ENCODE peak calls at places on chromosomes 2 and 18, in six cellular contexts. One of them, this sample, is unnamed.

GRCh38 chr2:100237770-100238169 is 84.5 kb downstream of the LONRF2 start:
- DNase-seq in SW 1271: no peak
- DNase-seq in foreskin melanocyte: no peak
- DNase-seq in endothelial cell: no peak
- DNase-seq in choroid plexus epithelial cell: no peak
- DNase-seq in activated CD4-positive, alpha-beta T cell treated with anti-CD3 and anti-CD28 coated beads, Interleukin-2, amount 10 ng/mL, durations not matched to agents 7 days and 5 days: no peak
- DNase-seq in this sample: no peak

GRCh38 chr18:55779461-55779710 is 191.4 kb upstream of the TCF4 start:
- DNase-seq in SW 1271: no peak
- DNase-seq in activated CD4-positive, alpha-beta T cell treated with anti-CD3 and anti-CD28 coated beads, Interleukin-2, amount 10 ng/mL, durations not matched to agents 7 days and 5 days: no peak
- DNase-seq in foreskin melanocyte: no peak
- DNase-seq in choroid plexus epithelial cell: no peak
- DNase-seq in endothelial cell: no peak
- DNase-seq in this sample: no peak

GRCh38 chr2:39488450-39488849 is 51.4 kb upstream of the MAP4K3 start:
- DNase-seq in choroid plexus epithelial cell: peak; percentile 98
- DNase-seq in SW 1271: no peak
- DNase-seq in endothelial cell: no peak
- DNase-seq in foreskin melanocyte: peak; percentile 93
- DNase-seq in activated CD4-positive, alpha-beta T cell treated with anti-CD3 and anti-CD28 coated beads, Interleukin-2, amount 10 ng/mL, durations not matched to agents 7 days and 5 days: no peak
- DNase-seq in this sample: no peak

GRCh38 chr2:176096986-176097819 is 2.4 kb upstream of the HOXD12 start:
- DNase-seq in activated CD4-positive, alpha-beta T cell treated with anti-CD3 and anti-CD28 coated beads, Interleukin-2, amount 10 ng/mL, durations not matched to agents 7 days and 5 days: peak; percentile 55
- DNase-seq in endothelial cell: peak; percentile 75
- DNase-seq in foreskin melanocyte: peak; percentile 61
- DNase-seq in SW 1271: peak; percentile 63
- DNase-seq in choroid plexus epithelial cell: peak; percentile 65
- DNase-seq in this sample: peak; percentile 86

GRCh38 chr18:33851546-33852078 is 273.6 kb downstream of the ASXL3 start:
- DNase-seq in foreskin melanocyte: no peak
- DNase-seq in SW 1271: no peak
- DNase-seq in choroid plexus epithelial cell: no peak
- DNase-seq in endothelial cell: no peak
- DNase-seq in activated CD4-positive, alpha-beta T cell treated with anti-CD3 and anti-CD28 coated beads, Interleukin-2, amount 10 ng/mL, durations not matched to agents 7 days and 5 days: no peak
- DNase-seq in this sample: no peak

GRCh38 chr2:214293593-214293992 is 117.3 kb upstream of the VWC2L start:
- DNase-seq in choroid plexus epithelial cell: no peak
- DNase-seq in foreskin melanocyte: no peak
- DNase-seq in SW 1271: no peak
- DNase-seq in activated CD4-positive, alpha-beta T cell treated with anti-CD3 and anti-CD28 coated beads, Interleukin-2, amount 10 ng/mL, durations not matched to agents 7 days and 5 days: no peak
- DNase-seq in endothelial cell: no peak
- DNase-seq in this sample: no peak

GRCh38 chr18:5145168-5145857 is 51.7 kb downstream of the AKAIN1 start:
- DNase-seq in foreskin melanocyte: no peak
- DNase-seq in SW 1271: no peak
- DNase-seq in endothelial cell: no peak
- DNase-seq in choroid plexus epithelial cell: no peak
- DNase-seq in activated CD4-positive, alpha-beta T cell treated with anti-CD3 and anti-CD28 coated beads, Interleukin-2, amount 10 ng/mL, durations not matched to agents 7 days and 5 days: no peak
- DNase-seq in this sample: no peak

GRCh38 chr18:44651453-44651852 is 29.2 kb upstream of the SETBP1 start:
- DNase-seq in SW 1271: peak; percentile 16
- DNase-seq in activated CD4-positive, alpha-beta T cell treated with anti-CD3 and anti-CD28 coated beads, Interleukin-2, amount 10 ng/mL, durations not matched to agents 7 days and 5 days: no peak
- DNase-seq in choroid plexus epithelial cell: peak; percentile 93
- DNase-seq in foreskin melanocyte: no peak
- DNase-seq in endothelial cell: no peak
- DNase-seq in this sample: no peak

GRCh38 chr2:38592951-38593350 is 9.8 kb downstream of the HNRNPLL start:
- DNase-seq in choroid plexus epithelial cell: peak; percentile 33
- DNase-seq in SW 1271: no peak
- DNase-seq in foreskin melanocyte: no peak
- DNase-seq in endothelial cell: no peak
- DNase-seq in activated CD4-positive, alpha-beta T cell treated with anti-CD3 and anti-CD28 coated beads, Interleukin-2, amount 10 ng/mL, durations not matched to agents 7 days and 5 days: no peak
- DNase-seq in this sample: no peak

GRCh38 chr2:158967731-158968395 is 577 bp upstream of the TANC1 start:
- DNase-seq in choroid plexus epithelial cell: peak; percentile 56
- DNase-seq in endothelial cell: peak; percentile 55
- DNase-seq in SW 1271: no peak
- DNase-seq in activated CD4-positive, alpha-beta T cell treated with anti-CD3 and anti-CD28 coated beads, Interleukin-2, amount 10 ng/mL, durations not matched to agents 7 days and 5 days: no peak
- DNase-seq in foreskin melanocyte: peak; percentile 77
- DNase-seq in this sample: no peak

GRCh38 chr2:224579411-224579810 is 5.8 kb downstream of the CUL3 start:
- DNase-seq in SW 1271: no peak
- DNase-seq in choroid plexus epithelial cell: peak; percentile 41
- DNase-seq in foreskin melanocyte: no peak
- DNase-seq in activated CD4-positive, alpha-beta T cell treated with anti-CD3 and anti-CD28 coated beads, Interleukin-2, amount 10 ng/mL, durations not matched to agents 7 days and 5 days: no peak
- DNase-seq in endothelial cell: no peak
- DNase-seq in this sample: no peak

GRCh38 chr2:125858366-125858765 is 797.6 kb upstream of the GYPC start:
- DNase-seq in endothelial cell: no peak
- DNase-seq in activated CD4-positive, alpha-beta T cell treated with anti-CD3 and anti-CD28 coated beads, Interleukin-2, amount 10 ng/mL, durations not matched to agents 7 days and 5 days: no peak
- DNase-seq in SW 1271: no peak
- DNase-seq in choroid plexus epithelial cell: no peak
- DNase-seq in foreskin melanocyte: peak; percentile 39
- DNase-seq in this sample: no peak

GRCh38 chr18:48621240-48621639 is 82.4 kb downstream of the CTIF start:
- DNase-seq in foreskin melanocyte: no peak
- DNase-seq in SW 1271: peak; percentile 18
- DNase-seq in choroid plexus epithelial cell: peak; percentile 85
- DNase-seq in activated CD4-positive, alpha-beta T cell treated with anti-CD3 and anti-CD28 coated beads, Interleukin-2, amount 10 ng/mL, durations not matched to agents 7 days and 5 days: no peak
- DNase-seq in endothelial cell: no peak
- DNase-seq in this sample: no peak

GRCh38 chr2:61946661-61947060 is 41.2 kb downstream of the COMMD1 start:
- DNase-seq in endothelial cell: no peak
- DNase-seq in activated CD4-positive, alpha-beta T cell treated with anti-CD3 and anti-CD28 coated beads, Interleukin-2, amount 10 ng/mL, durations not matched to agents 7 days and 5 days: no peak
- DNase-seq in foreskin melanocyte: no peak
- DNase-seq in SW 1271: no peak
- DNase-seq in choroid plexus epithelial cell: peak; percentile 65
- DNase-seq in this sample: no peak

GRCh38 chr2:106011993-106012392 is 182.1 kb downstream of the UXS1 start:
- DNase-seq in SW 1271: no peak
- DNase-seq in foreskin melanocyte: no peak
- DNase-seq in choroid plexus epithelial cell: no peak
- DNase-seq in endothelial cell: no peak
- DNase-seq in activated CD4-positive, alpha-beta T cell treated with anti-CD3 and anti-CD28 coated beads, Interleukin-2, amount 10 ng/mL, durations not matched to agents 7 days and 5 days: no peak
- DNase-seq in this sample: no peak

GRCh38 chr2:39772812-39773152 is 6.3 kb downstream of the THUMPD2 start:
- DNase-seq in SW 1271: no peak
- DNase-seq in activated CD4-positive, alpha-beta T cell treated with anti-CD3 and anti-CD28 coated beads, Interleukin-2, amount 10 ng/mL, durations not matched to agents 7 days and 5 days: no peak
- DNase-seq in foreskin melanocyte: no peak
- DNase-seq in choroid plexus epithelial cell: no peak
- DNase-seq in endothelial cell: no peak
- DNase-seq in this sample: no peak

GRCh38 chr2:26168785-26169184 is 4.1 kb upstream of the GAREM2 start:
- DNase-seq in choroid plexus epithelial cell: no peak
- DNase-seq in endothelial cell: no peak
- DNase-seq in activated CD4-positive, alpha-beta T cell treated with anti-CD3 and anti-CD28 coated beads, Interleukin-2, amount 10 ng/mL, durations not matched to agents 7 days and 5 days: no peak
- DNase-seq in foreskin melanocyte: no peak
- DNase-seq in SW 1271: no peak
- DNase-seq in this sample: no peak

GRCh38 chr2:224369028-224369632 is 32.8 kb downstream of the FAM124B start:
- DNase-seq in foreskin melanocyte: peak; percentile 37
- DNase-seq in endothelial cell: peak; percentile 20
- DNase-seq in SW 1271: peak; percentile 50
- DNase-seq in activated CD4-positive, alpha-beta T cell treated with anti-CD3 and anti-CD28 coated beads, Interleukin-2, amount 10 ng/mL, durations not matched to agents 7 days and 5 days: peak; percentile 26
- DNase-seq in choroid plexus epithelial cell: peak; percentile 68
- DNase-seq in this sample: no peak

GRCh38 chr2:163646659-163647058 is 89.1 kb downstream of the FIGN start:
- DNase-seq in foreskin melanocyte: no peak
- DNase-seq in choroid plexus epithelial cell: no peak
- DNase-seq in endothelial cell: no peak
- DNase-seq in SW 1271: no peak
- DNase-seq in activated CD4-positive, alpha-beta T cell treated with anti-CD3 and anti-CD28 coated beads, Interleukin-2, amount 10 ng/mL, durations not matched to agents 7 days and 5 days: no peak
- DNase-seq in this sample: no peak

GRCh38 chr18:3603460-3604259 is 153.7 kb downstream of the TGIF1 start:
- DNase-seq in foreskin melanocyte: peak; percentile 100
- DNase-seq in SW 1271: peak; percentile 95
- DNase-seq in activated CD4-positive, alpha-beta T cell treated with anti-CD3 and anti-CD28 coated beads, Interleukin-2, amount 10 ng/mL, durations not matched to agents 7 days and 5 days: peak; percentile 32
- DNase-seq in endothelial cell: peak; percentile 22
- DNase-seq in choroid plexus epithelial cell: peak; percentile 98
- DNase-seq in this sample: peak; percentile 48

GRCh38 chr2:221447310-221447709 is 124.8 kb downstream of the EPHA4 start:
- DNase-seq in SW 1271: no peak
- DNase-seq in endothelial cell: no peak
- DNase-seq in choroid plexus epithelial cell: peak; percentile 44
- DNase-seq in foreskin melanocyte: no peak
- DNase-seq in activated CD4-positive, alpha-beta T cell treated with anti-CD3 and anti-CD28 coated beads, Interleukin-2, amount 10 ng/mL, durations not matched to agents 7 days and 5 days: no peak
- DNase-seq in this sample: no peak

GRCh38 chr2:164542584-164543021 is 78.7 kb downstream of the GRB14 start:
- DNase-seq in activated CD4-positive, alpha-beta T cell treated with anti-CD3 and anti-CD28 coated beads, Interleukin-2, amount 10 ng/mL, durations not matched to agents 7 days and 5 days: no peak
- DNase-seq in foreskin melanocyte: peak; percentile 50
- DNase-seq in choroid plexus epithelial cell: peak; percentile 85
- DNase-seq in SW 1271: peak; percentile 44
- DNase-seq in endothelial cell: no peak
- DNase-seq in this sample: no peak

GRCh38 chr2:9490789-9491188 is 16.4 kb downstream of the IAH1 start:
- DNase-seq in choroid plexus epithelial cell: no peak
- DNase-seq in endothelial cell: no peak
- DNase-seq in activated CD4-positive, alpha-beta T cell treated with anti-CD3 and anti-CD28 coated beads, Interleukin-2, amount 10 ng/mL, durations not matched to agents 7 days and 5 days: no peak
- DNase-seq in SW 1271: no peak
- DNase-seq in foreskin melanocyte: no peak
- DNase-seq in this sample: no peak

GRCh38 chr2:219727771-219728429 is 100.5 kb downstream of the SLC4A3 start:
- DNase-seq in foreskin melanocyte: no peak
- DNase-seq in choroid plexus epithelial cell: no peak
- DNase-seq in SW 1271: no peak
- DNase-seq in activated CD4-positive, alpha-beta T cell treated with anti-CD3 and anti-CD28 coated beads, Interleukin-2, amount 10 ng/mL, durations not matched to agents 7 days and 5 days: no peak
- DNase-seq in endothelial cell: no peak
- DNase-seq in this sample: no peak

This sample was measured in DND-41.